ENCODE peak calls at places on chromosomes 2 and 18, in six cellular contexts. One of them, this sample, is unnamed.

GRCh38 chr2:20635096-20635475 is 15.8 kb downstream of the HS1BP3 start:
- DNase-seq in GM12891: no peak
- DNase-seq in left cardiac atrium: no peak
- DNase-seq in activated T-helper 1 cell treated with anti-CD3 and anti-CD28 coated beads, Interleukin-2, amount 50 U/mL, for 16 hours: no peak
- DNase-seq in LoVo: no peak
- DNase-seq in stimulated activated CD8-positive, alpha-beta memory T cell treated with anti-CD3 and anti-CD28 coated beads, Interleukin-2, amount 100 ng/mL, for 48 hours: no peak
- DNase-seq in this sample: no peak

GRCh38 chr18:30288662-30289414 is 753.7 kb downstream of the DSC3 start:
- DNase-seq in GM12891: no peak
- DNase-seq in activated T-helper 1 cell treated with anti-CD3 and anti-CD28 coated beads, Interleukin-2, amount 50 U/mL, for 16 hours: no peak
- DNase-seq in left cardiac atrium: no peak
- DNase-seq in stimulated activated CD8-positive, alpha-beta memory T cell treated with anti-CD3 and anti-CD28 coated beads, Interleukin-2, amount 100 ng/mL, for 48 hours: no peak
- DNase-seq in LoVo: no peak
- DNase-seq in this sample: no peak

GRCh38 chr2:169222665-169223064 is 139.7 kb downstream of the LRP2 start:
- DNase-seq in stimulated activated CD8-positive, alpha-beta memory T cell treated with anti-CD3 and anti-CD28 coated beads, Interleukin-2, amount 100 ng/mL, for 48 hours: no peak
- DNase-seq in activated T-helper 1 cell treated with anti-CD3 and anti-CD28 coated beads, Interleukin-2, amount 50 U/mL, for 16 hours: no peak
- DNase-seq in GM12891: no peak
- DNase-seq in left cardiac atrium: no peak
- DNase-seq in LoVo: no peak
- DNase-seq in this sample: no peak

GRCh38 chr2:119246884-119247843 is 23.5 kb downstream of the STEAP3 start:
- DNase-seq in left cardiac atrium: no peak
- DNase-seq in activated T-helper 1 cell treated with anti-CD3 and anti-CD28 coated beads, Interleukin-2, amount 50 U/mL, for 16 hours: no peak
- DNase-seq in stimulated activated CD8-positive, alpha-beta memory T cell treated with anti-CD3 and anti-CD28 coated beads, Interleukin-2, amount 100 ng/mL, for 48 hours: no peak
- DNase-seq in GM12891: no peak
- DNase-seq in LoVo: no peak
- DNase-seq in this sample: no peak

GRCh38 chr2:64595397-64596160 is 58.1 kb downstream of the SERTAD2 start:
- DNase-seq in LoVo: peak
- DNase-seq in GM12891: no peak
- DNase-seq in stimulated activated CD8-positive, alpha-beta memory T cell treated with anti-CD3 and anti-CD28 coated beads, Interleukin-2, amount 100 ng/mL, for 48 hours: no peak
- DNase-seq in left cardiac atrium: no peak
- DNase-seq in activated T-helper 1 cell treated with anti-CD3 and anti-CD28 coated beads, Interleukin-2, amount 50 U/mL, for 16 hours: no peak
- DNase-seq in this sample: no peak

GRCh38 chr2:196295005-196295404 is 123.6 kb upstream of the STK17B start:
- DNase-seq in left cardiac atrium: no peak
- DNase-seq in activated T-helper 1 cell treated with anti-CD3 and anti-CD28 coated beads, Interleukin-2, amount 50 U/mL, for 16 hours: no peak
- DNase-seq in stimulated activated CD8-positive, alpha-beta memory T cell treated with anti-CD3 and anti-CD28 coated beads, Interleukin-2, amount 100 ng/mL, for 48 hours: no peak
- DNase-seq in LoVo: no peak
- DNase-seq in GM12891: no peak
- DNase-seq in this sample: no peak

GRCh38 chr2:194343167-194343566 is 1313.9 kb upstream of the SLC39A10 start:
- DNase-seq in stimulated activated CD8-positive, alpha-beta memory T cell treated with anti-CD3 and anti-CD28 coated beads, Interleukin-2, amount 100 ng/mL, for 48 hours: no peak
- DNase-seq in GM12891: no peak
- DNase-seq in left cardiac atrium: no peak
- DNase-seq in LoVo: no peak
- DNase-seq in activated T-helper 1 cell treated with anti-CD3 and anti-CD28 coated beads, Interleukin-2, amount 50 U/mL, for 16 hours: no peak
- DNase-seq in this sample: no peak

GRCh38 chr18:55706893-55707292 is 118.9 kb upstream of the TCF4 start:
- DNase-seq in activated T-helper 1 cell treated with anti-CD3 and anti-CD28 coated beads, Interleukin-2, amount 50 U/mL, for 16 hours: no peak
- DNase-seq in stimulated activated CD8-positive, alpha-beta memory T cell treated with anti-CD3 and anti-CD28 coated beads, Interleukin-2, amount 100 ng/mL, for 48 hours: no peak
- DNase-seq in LoVo: no peak
- DNase-seq in GM12891: no peak
- DNase-seq in left cardiac atrium: no peak
- DNase-seq in this sample: no peak

GRCh38 chr2:128445533-128445900 is 126.8 kb upstream of the HS6ST1 start:
- DNase-seq in GM12891: no peak
- DNase-seq in stimulated activated CD8-positive, alpha-beta memory T cell treated with anti-CD3 and anti-CD28 coated beads, Interleukin-2, amount 100 ng/mL, for 48 hours: no peak
- DNase-seq in LoVo: no peak
- DNase-seq in left cardiac atrium: no peak
- DNase-seq in activated T-helper 1 cell treated with anti-CD3 and anti-CD28 coated beads, Interleukin-2, amount 50 U/mL, for 16 hours: no peak
- DNase-seq in this sample: no peak

GRCh38 chr2:223865124-223865523 is 27.7 kb upstream of the AP1S3 start:
- DNase-seq in LoVo: no peak
- DNase-seq in stimulated activated CD8-positive, alpha-beta memory T cell treated with anti-CD3 and anti-CD28 coated beads, Interleukin-2, amount 100 ng/mL, for 48 hours: no peak
- DNase-seq in activated T-helper 1 cell treated with anti-CD3 and anti-CD28 coated beads, Interleukin-2, amount 50 U/mL, for 16 hours: no peak
- DNase-seq in left cardiac atrium: no peak
- DNase-seq in GM12891: no peak
- DNase-seq in this sample: no peak

GRCh38 chr2:18750662-18751554 is 161.5 kb upstream of the NT5C1B start:
- DNase-seq in stimulated activated CD8-positive, alpha-beta memory T cell treated with anti-CD3 and anti-CD28 coated beads, Interleukin-2, amount 100 ng/mL, for 48 hours: no peak
- DNase-seq in left cardiac atrium: no peak
- DNase-seq in GM12891: no peak
- DNase-seq in LoVo: no peak
- DNase-seq in activated T-helper 1 cell treated with anti-CD3 and anti-CD28 coated beads, Interleukin-2, amount 50 U/mL, for 16 hours: no peak
- DNase-seq in this sample: no peak

GRCh38 chr2:160427629-160428424 is 65.8 kb downstream of the RBMS1 start:
- DNase-seq in left cardiac atrium: no peak
- DNase-seq in LoVo: no peak
- DNase-seq in stimulated activated CD8-positive, alpha-beta memory T cell treated with anti-CD3 and anti-CD28 coated beads, Interleukin-2, amount 100 ng/mL, for 48 hours: no peak
- DNase-seq in activated T-helper 1 cell treated with anti-CD3 and anti-CD28 coated beads, Interleukin-2, amount 50 U/mL, for 16 hours: no peak
- DNase-seq in GM12891: no peak
- DNase-seq in this sample: no peak

GRCh38 chr2:98907385-98907784 is 28.6 kb downstream of the CRACDL start:
- DNase-seq in activated T-helper 1 cell treated with anti-CD3 and anti-CD28 coated beads, Interleukin-2, amount 50 U/mL, for 16 hours: no peak
- DNase-seq in stimulated activated CD8-positive, alpha-beta memory T cell treated with anti-CD3 and anti-CD28 coated beads, Interleukin-2, amount 100 ng/mL, for 48 hours: no peak
- DNase-seq in LoVo: no peak
- DNase-seq in left cardiac atrium: no peak
- DNase-seq in GM12891: no peak
- DNase-seq in this sample: no peak

GRCh38 chr18:31562726-31563125 is 29.0 kb upstream of the TTR start:
- DNase-seq in GM12891: no peak
- DNase-seq in LoVo: no peak
- DNase-seq in left cardiac atrium: no peak
- DNase-seq in stimulated activated CD8-positive, alpha-beta memory T cell treated with anti-CD3 and anti-CD28 coated beads, Interleukin-2, amount 100 ng/mL, for 48 hours: no peak
- DNase-seq in activated T-helper 1 cell treated with anti-CD3 and anti-CD28 coated beads, Interleukin-2, amount 50 U/mL, for 16 hours: no peak
- DNase-seq in this sample: no peak

GRCh38 chr18:28175930-28176673 is 828 bp downstream of the CDH2 start:
- DNase-seq in GM12891: no peak
- DNase-seq in left cardiac atrium: no peak
- DNase-seq in stimulated activated CD8-positive, alpha-beta memory T cell treated with anti-CD3 and anti-CD28 coated beads, Interleukin-2, amount 100 ng/mL, for 48 hours: no peak
- DNase-seq in LoVo: no peak
- DNase-seq in activated T-helper 1 cell treated with anti-CD3 and anti-CD28 coated beads, Interleukin-2, amount 50 U/mL, for 16 hours: no peak
- DNase-seq in this sample: no peak

GRCh38 chr2:54468643-54469042 is 12.5 kb downstream of the SPTBN1 start:
- DNase-seq in activated T-helper 1 cell treated with anti-CD3 and anti-CD28 coated beads, Interleukin-2, amount 50 U/mL, for 16 hours: no peak
- DNase-seq in GM12891: no peak
- DNase-seq in left cardiac atrium: no peak
- DNase-seq in stimulated activated CD8-positive, alpha-beta memory T cell treated with anti-CD3 and anti-CD28 coated beads, Interleukin-2, amount 100 ng/mL, for 48 hours: no peak
- DNase-seq in LoVo: no peak
- DNase-seq in this sample: no peak

GRCh38 chr2:122516775-122517174 is 761.3 kb downstream of the TSN start:
- DNase-seq in left cardiac atrium: no peak
- DNase-seq in activated T-helper 1 cell treated with anti-CD3 and anti-CD28 coated beads, Interleukin-2, amount 50 U/mL, for 16 hours: no peak
- DNase-seq in stimulated activated CD8-positive, alpha-beta memory T cell treated with anti-CD3 and anti-CD28 coated beads, Interleukin-2, amount 100 ng/mL, for 48 hours: no peak
- DNase-seq in GM12891: no peak
- DNase-seq in LoVo: no peak
- DNase-seq in this sample: no peak

GRCh38 chr2:195533771-195534642 is 123.0 kb upstream of the SLC39A10 start:
- DNase-seq in GM12891: no peak
- DNase-seq in stimulated activated CD8-positive, alpha-beta memory T cell treated with anti-CD3 and anti-CD28 coated beads, Interleukin-2, amount 100 ng/mL, for 48 hours: peak
- DNase-seq in left cardiac atrium: peak
- DNase-seq in LoVo: no peak
- DNase-seq in activated T-helper 1 cell treated with anti-CD3 and anti-CD28 coated beads, Interleukin-2, amount 50 U/mL, for 16 hours: peak
- DNase-seq in this sample: no peak

GRCh38 chr2:6054394-6054732 is 362.2 kb downstream of the SOX11 start:
- DNase-seq in LoVo: no peak
- DNase-seq in left cardiac atrium: no peak
- DNase-seq in GM12891: no peak
- DNase-seq in activated T-helper 1 cell treated with anti-CD3 and anti-CD28 coated beads, Interleukin-2, amount 50 U/mL, for 16 hours: no peak
- DNase-seq in stimulated activated CD8-positive, alpha-beta memory T cell treated with anti-CD3 and anti-CD28 coated beads, Interleukin-2, amount 100 ng/mL, for 48 hours: no peak
- DNase-seq in this sample: no peak

GRCh38 chr2:238169021-238169707 is 10.4 kb downstream of the ERFE start:
- DNase-seq in GM12891: no peak
- DNase-seq in left cardiac atrium: peak
- DNase-seq in LoVo: no peak
- DNase-seq in stimulated activated CD8-positive, alpha-beta memory T cell treated with anti-CD3 and anti-CD28 coated beads, Interleukin-2, amount 100 ng/mL, for 48 hours: no peak
- DNase-seq in activated T-helper 1 cell treated with anti-CD3 and anti-CD28 coated beads, Interleukin-2, amount 50 U/mL, for 16 hours: no peak
- DNase-seq in this sample: no peak

GRCh38 chr18:58991127-58991798 is 126.6 kb downstream of the ZNF532 start:
- DNase-seq in stimulated activated CD8-positive, alpha-beta memory T cell treated with anti-CD3 and anti-CD28 coated beads, Interleukin-2, amount 100 ng/mL, for 48 hours: no peak
- DNase-seq in activated T-helper 1 cell treated with anti-CD3 and anti-CD28 coated beads, Interleukin-2, amount 50 U/mL, for 16 hours: no peak
- DNase-seq in GM12891: no peak
- DNase-seq in LoVo: no peak
- DNase-seq in left cardiac atrium: no peak
- DNase-seq in this sample: no peak

GRCh38 chr2:138123741-138124140 is 159.5 kb downstream of the HNMT start:
- DNase-seq in GM12891: no peak
- DNase-seq in LoVo: no peak
- DNase-seq in activated T-helper 1 cell treated with anti-CD3 and anti-CD28 coated beads, Interleukin-2, amount 50 U/mL, for 16 hours: no peak
- DNase-seq in left cardiac atrium: no peak
- DNase-seq in stimulated activated CD8-positive, alpha-beta memory T cell treated with anti-CD3 and anti-CD28 coated beads, Interleukin-2, amount 100 ng/mL, for 48 hours: no peak
- DNase-seq in this sample: no peak

GRCh38 chr18:59002974-59003594 is 136.6 kb upstream of the SEC11C start:
- DNase-seq in left cardiac atrium: no peak
- DNase-seq in GM12891: no peak
- DNase-seq in LoVo: no peak
- DNase-seq in activated T-helper 1 cell treated with anti-CD3 and anti-CD28 coated beads, Interleukin-2, amount 50 U/mL, for 16 hours: no peak
- DNase-seq in stimulated activated CD8-positive, alpha-beta memory T cell treated with anti-CD3 and anti-CD28 coated beads, Interleukin-2, amount 100 ng/mL, for 48 hours: no peak
- DNase-seq in this sample: peak

GRCh38 chr2:195425328-195425727 is 231.7 kb upstream of the SLC39A10 start:
- DNase-seq in GM12891: no peak
- DNase-seq in left cardiac atrium: no peak
- DNase-seq in stimulated activated CD8-positive, alpha-beta memory T cell treated with anti-CD3 and anti-CD28 coated beads, Interleukin-2, amount 100 ng/mL, for 48 hours: no peak
- DNase-seq in activated T-helper 1 cell treated with anti-CD3 and anti-CD28 coated beads, Interleukin-2, amount 50 U/mL, for 16 hours: no peak
- DNase-seq in LoVo: no peak
- DNase-seq in this sample: no peak

GRCh38 chr2:10054424-10054823 is 11.1 kb downstream of the KLF11 start:
- DNase-seq in LoVo: no peak
- DNase-seq in left cardiac atrium: no peak
- DNase-seq in activated T-helper 1 cell treated with anti-CD3 and anti-CD28 coated beads, Interleukin-2, amount 50 U/mL, for 16 hours: no peak
- DNase-seq in stimulated activated CD8-positive, alpha-beta memory T cell treated with anti-CD3 and anti-CD28 coated beads, Interleukin-2, amount 100 ng/mL, for 48 hours: no peak
- DNase-seq in GM12891: no peak
- DNase-seq in this sample: no peak

GRCh38 chr2:122182631-122183030 is 427.2 kb downstream of the TSN start:
- DNase-seq in stimulated activated CD8-positive, alpha-beta memory T cell treated with anti-CD3 and anti-CD28 coated beads, Interleukin-2, amount 100 ng/mL, for 48 hours: no peak
- DNase-seq in activated T-helper 1 cell treated with anti-CD3 and anti-CD28 coated beads, Interleukin-2, amount 50 U/mL, for 16 hours: no peak
- DNase-seq in LoVo: no peak
- DNase-seq in left cardiac atrium: no peak
- DNase-seq in GM12891: no peak
- DNase-seq in this sample: no peak